ENCODE peak calls at places on chromosomes 3 and 15, in six cellular contexts. G is GM10248, E is mesothelial cell of epicardium, L is neural progenitor cell, S is cardiac muscle cell, W is uterus. N is an unnamed sample.

GRCh38 chr3:165742351-165742750 is 94.9 kb downstream of the BCHE start:
- DNase-seq in G (no peak), E (no peak), L (no peak), S (no peak), W (no peak), N (no peak)

GRCh38 chr15:92681141-92681622 is 25.6 kb upstream of the FAM174B start:
- DNase-seq in G (no peak), E (no peak), L (no peak), S (peak), W (peak), N (no peak)

GRCh38 chr3:55175423-55175822 is 247.6 kb upstream of the LRTM1 start:
- DNase-seq in G (no peak), E (no peak), L (no peak), S (no peak), W (no peak), N (no peak)

GRCh38 chr3:29627136-29628117 is 346.6 kb downstream of the RBMS3 start:
- DNase-seq in G (no peak), E (no peak), L (no peak), S (peak), W (no peak), N (no peak)

GRCh38 chr15:78457101-78457500 is 19.1 kb downstream of the IREB2 start:
- DNase-seq in G (no peak), E (no peak), L (no peak), S (peak), W (no peak), N (no peak)

GRCh38 chr3:15795563-15796308 is 2.0 kb downstream of the ANKRD28 start:
- DNase-seq in G (no peak), E (no peak), L (no peak), S (peak), W (no peak), N (no peak)

GRCh38 chr15:55829826-55830225 is 86.9 kb upstream of the PRTG start:
- DNase-seq in G (no peak), E (no peak), L (no peak), S (peak), W (no peak), N (no peak)

GRCh38 chr3:17553080-17553479 is 189.4 kb downstream of the TBC1D5 start:
- DNase-seq in G (no peak), E (no peak), L (no peak), S (peak), W (no peak), N (no peak)

GRCh38 chr3:52481819-52482521 is 13.2 kb upstream of the STAB1 start:
- DNase-seq in G (no peak), E (no peak), L (peak), S (peak), W (no peak), N (no peak)

GRCh38 chr3:160677459-160677901 is 520 bp downstream of the ARL14 start:
- DNase-seq in G (no peak), E (no peak), L (peak), S (no peak), W (no peak), N (no peak)

GRCh38 chr3:152719264-152719663 is 115.7 kb upstream of the P2RY1 start:
- DNase-seq in G (no peak), E (no peak), L (no peak), S (peak), W (no peak), N (no peak)

GRCh38 chr3:120693439-120694172 is 11.6 kb upstream of the HGD start:
- DNase-seq in G (no peak), E (no peak), L (no peak), S (peak), W (no peak), N (no peak)

GRCh38 chr3:64209866-64210609 is 15.2 kb downstream of the PRICKLE2 start:
- DNase-seq in G (no peak), E (no peak), L (no peak), S (peak), W (peak), N (no peak)

GRCh38 chr3:53773586-53774368 is 72.4 kb downstream of the CHDH start:
- DNase-seq in G (peak), E (no peak), L (no peak), S (peak), W (peak), N (no peak)

GRCh38 chr15:98850991-98851776 is 156.4 kb downstream of the PGPEP1L start:
- DNase-seq in G (peak), E (no peak), L (peak), S (peak), W (peak), N (peak)

GRCh38 chr3:27861047-27862036 is 139.2 kb upstream of the EOMES start:
- DNase-seq in G (no peak), E (no peak), L (no peak), S (no peak), W (no peak), N (no peak)

GRCh38 chr3:53320697-53321096 is 26.6 kb downstream of the DCP1A start:
- DNase-seq in G (no peak), E (no peak), L (no peak), S (no peak), W (no peak), N (no peak)

GRCh38 chr3:191985691-191986090 is 524.7 kb downstream of the PYDC2 start:
- DNase-seq in G (no peak), E (no peak), L (no peak), S (no peak), W (no peak), N (no peak)

GRCh38 chr3:123076112-123076495 is 9.3 kb downstream of the PDIA5 start:
- DNase-seq in G (no peak), E (no peak), L (no peak), S (no peak), W (no peak), N (no peak)

GRCh38 chr3:126546013-126546412 is 12.7 kb downstream of the C3orf22 start:
- DNase-seq in G (no peak), E (peak), L (no peak), S (no peak), W (no peak), N (peak)

GRCh38 chr3:108103040-108103751 is 12.4 kb upstream of the CD47 start:
- DNase-seq in G (no peak), E (no peak), L (no peak), S (no peak), W (no peak), N (no peak)

GRCh38 chr15:57861039-57861638 is 154.6 kb downstream of the POLR2M start:
- DNase-seq in G (peak), E (no peak), L (peak), S (peak), W (peak), N (no peak)

GRCh38 chr3:2853627-2854026 is 256.5 kb downstream of the IL5RA start:
- DNase-seq in G (no peak), E (no peak), L (no peak), S (no peak), W (no peak), N (no peak)

GRCh38 chr15:65824031-65824743 is 32.1 kb upstream of the DENND4A start:
- DNase-seq in G (no peak), E (no peak), L (peak), S (peak), W (peak), N (peak)

GRCh38 chr15:69604050-69604378 is 151.4 kb downstream of the RPLP1 start:
- DNase-seq in G (no peak), E (no peak), L (no peak), S (no peak), W (no peak), N (no peak)

GRCh38 chr3:182508896-182509295 is 284.4 kb upstream of the ATP11B start:
- DNase-seq in G (no peak), E (no peak), L (peak), S (no peak), W (no peak), N (no peak)

GRCh38 chr3:117036259-117036799 is 326.8 kb downstream of the TUSC7 start:
- DNase-seq in G (no peak), E (no peak), L (no peak), S (peak), W (peak), N (no peak)

GRCh38 chr3:131535596-131535995 is 32.8 kb upstream of the MRPL3 start:
- DNase-seq in G (no peak), E (no peak), L (no peak), S (no peak), W (no peak), N (no peak)

GRCh38 chr3:171195686-171196085 is 169.2 kb upstream of the SLC2A2 start:
- DNase-seq in G (no peak), E (no peak), L (no peak), S (peak), W (no peak), N (no peak)
- TF ChIP-seq CTCF in G (no peak), E (peak), L (peak), S (peak), W (no peak), N (peak)

DNA sequence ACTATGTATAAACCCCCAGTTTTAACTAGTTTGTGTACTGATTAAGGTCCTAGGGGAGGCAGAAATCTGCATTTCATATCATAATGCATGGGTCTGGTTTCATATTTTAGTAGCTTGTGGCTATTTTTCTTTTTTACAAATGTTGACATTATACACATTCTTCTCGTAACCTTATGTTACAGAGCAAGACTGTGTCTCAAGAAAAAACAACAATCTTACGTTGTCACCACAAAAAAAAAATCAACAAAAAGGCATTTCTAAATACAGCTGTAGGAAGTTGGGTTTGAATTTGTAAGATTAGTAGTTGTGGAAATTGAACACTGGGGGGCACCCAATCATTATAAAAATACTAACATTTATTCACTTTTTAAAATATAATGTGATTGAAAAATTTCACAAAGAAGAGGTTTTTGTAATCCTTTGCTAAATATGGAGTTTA is 17.9 kb downstream of the SERP1 start:
- DNase-seq in G (peak), E (no peak), L (no peak), S (peak), W (no peak), N (no peak)
- TF ChIP-seq CTCF in G (peak), E (no peak), L (peak), S (peak), W (no peak), N (peak)

DNA sequence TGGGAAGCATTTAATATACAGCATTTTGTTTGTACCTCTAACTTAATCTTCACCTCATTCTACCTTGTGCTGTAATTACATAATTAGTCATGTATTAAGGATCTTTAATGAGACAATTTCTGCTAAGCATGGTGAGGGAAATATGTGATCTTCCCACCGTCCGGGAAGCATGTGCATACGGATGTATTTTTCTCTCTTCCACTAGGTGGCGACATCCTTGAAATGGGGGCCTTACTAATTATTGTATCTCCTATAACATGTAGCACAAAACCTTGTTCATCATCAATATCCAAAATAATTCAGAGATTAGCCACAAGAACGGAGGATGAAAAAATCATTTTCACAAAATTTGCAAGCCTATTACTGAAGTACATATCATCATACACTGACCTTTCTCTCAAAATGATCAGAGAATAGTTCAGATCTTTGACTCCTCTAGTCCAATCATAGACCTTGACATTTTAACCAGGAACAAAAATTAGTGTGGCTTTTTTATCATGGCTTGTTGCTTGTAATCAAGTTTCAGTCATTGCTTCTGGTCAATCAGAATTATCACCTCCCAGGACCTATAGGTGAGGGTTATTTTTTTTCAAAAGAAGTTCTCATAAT is 148.9 kb upstream of the GBE1 start:
- DNase-seq in G (peak), E (no peak), L (peak), S (peak), W (no peak), N (no peak)
- TF ChIP-seq CTCF in G (peak), E (peak), L (peak), S (peak), W (no peak), N (peak)

GRCh38 chr15:51016615-51017014 is 78.1 kb downstream of the TNFAIP8L3 start:
- DNase-seq in G (no peak), E (no peak), L (no peak), S (no peak), W (no peak), N (no peak)
- TF ChIP-seq CTCF in G (no peak), E (no peak), L (no peak), S (no peak), W (no peak), N (no peak)

GRCh38 chr3:45227946-45228345 is 1.9 kb upstream of the TMEM158 start:
- DNase-seq in G (no peak), E (no peak), L (peak), S (no peak), W (no peak), N (no peak)
- TF ChIP-seq CTCF in G (no peak), E (no peak), L (peak), S (no peak), W (no peak), N (peak)